ENCODE peak calls at places on chromosomes 7 and 10, in seven cellular contexts. W, J, T, L, R, P and H are unnamed samples.

GRCh38 chr7:117859246-117859812 is 13.9 kb downstream of the CTTNBP2 start:
- DNase-seq in R (no peak), P (no peak), T (peak), L (no peak), W (no peak), J (no peak), H (no peak)

GRCh38 chr7:130896898-130897514 is 163.0 kb upstream of the KLF14 start:
- DNase-seq in R (peak), J (peak), L (peak), T (peak), W (peak), P (peak), H (peak)

GRCh38 chr10:28281726-28282325 is 21.0 kb downstream of the MPP7 start:
- DNase-seq in R (no peak), J (no peak), W (no peak), T (no peak), L (peak), P (no peak), H (no peak)

GRCh38 chr7:101772508-101773306 is 44.7 kb upstream of the CUX1 start:
- DNase-seq in T (no peak), J (no peak), L (no peak), W (no peak), R (no peak), P (no peak), H (no peak)

GRCh38 chr7:139648941-139649425 is 125.5 kb downstream of the CLEC2L start:
- DNase-seq in R (no peak), L (no peak), J (no peak), T (no peak), W (no peak), P (no peak), H (no peak)

GRCh38 chr7:43039346-43039745 is 73.1 kb upstream of the HECW1 start:
- DNase-seq in L (no peak), J (peak), T (no peak), R (no peak), P (no peak), W (peak), H (no peak)

GRCh38 chr7:157299613-157300405 is 37.0 kb upstream of the DNAJB6 start:
- DNase-seq in J (no peak), W (peak), R (no peak), P (no peak), T (no peak), L (no peak), H (peak)

GRCh38 chr7:155308330-155309020 is 10.8 kb downstream of the INSIG1 start:
- DNase-seq in J (no peak), L (no peak), T (no peak), P (no peak), W (no peak), R (no peak), H (no peak)

GRCh38 chr7:1899201-1899600 is 229.1 kb downstream of the ELFN1 start:
- DNase-seq in J (peak), L (no peak), T (peak), P (peak), W (peak), R (no peak), H (peak)

GRCh38 chr7:1534330-1535099 is 4.0 kb downstream of the MAFK start:
- DNase-seq in J (no peak), T (no peak), W (no peak), P (no peak), R (no peak), L (no peak), H (no peak)

GRCh38 chr10:111243126-111243525 is 166.3 kb downstream of the ADRA2A start:
- DNase-seq in L (no peak), P (no peak), J (no peak), T (no peak), R (no peak), W (no peak), H (no peak)

GRCh38 chr7:120864146-120864920 is 6.4 kb upstream of the TSPAN12 start:
- DNase-seq in T (no peak), L (no peak), R (no peak), P (no peak), J (no peak), W (no peak), H (no peak)

GRCh38 chr10:3226960-3227724 is 54.6 kb upstream of the PITRM1 start:
- DNase-seq in T (peak), W (peak), P (peak), R (no peak), J (peak), L (no peak), H (peak)

GRCh38 chr7:135514856-135515255 is 5.0 kb upstream of the CNOT4 start:
- DNase-seq in J (no peak), L (no peak), P (no peak), W (no peak), T (no peak), R (no peak), H (no peak)

GRCh38 chr10:72278668-72279393 is 5.1 kb downstream of the DDIT4 start:
- DNase-seq in P (no peak), J (no peak), T (no peak), L (no peak), R (no peak), W (no peak), H (no peak)

GRCh38 chr10:116269612-116270011 is 3.4 kb downstream of the GFRA1 start:
- DNase-seq in T (no peak), P (no peak), J (peak), W (no peak), R (no peak), L (no peak), H (no peak)

GRCh38 chr10:120969219-120969645 is 118.1 kb downstream of the WDR11 start:
- DNase-seq in W (no peak), L (no peak), T (no peak), R (no peak), P (no peak), J (no peak), H (no peak)

GRCh38 chr7:150403376-150404171 is 24.4 kb downstream of the ZNF775 start:
- DNase-seq in P (no peak), W (no peak), T (no peak), R (peak), J (no peak), L (no peak), H (no peak)

GRCh38 chr7:146635200-146636032 is 518.8 kb downstream of the CNTNAP2 start:
- DNase-seq in P (no peak), J (no peak), L (peak), R (peak), W (no peak), T (no peak), H (no peak)

GRCh38 chr10:122263971-122264370 is 7.1 kb upstream of the BTBD16 start:
- DNase-seq in J (peak), W (peak), R (peak), L (no peak), P (peak), T (peak), H (peak)

GRCh38 chr10:122290334-122290733 is 19.2 kb downstream of the BTBD16 start:
- DNase-seq in L (no peak), R (no peak), J (no peak), P (peak), W (no peak), T (no peak), H (no peak)

GRCh38 chr10:22550732-22551131 is 163.6 kb downstream of the PIP4K2A start:
- DNase-seq in J (peak), L (peak), T (peak), R (peak), W (no peak), P (peak), H (peak)

GRCh38 chr7:105769951-105770628 is 106.3 kb downstream of the ATXN7L1 start:
- DNase-seq in L (no peak), T (peak), P (no peak), R (no peak), W (peak), J (peak), H (peak)

GRCh38 chr10:19628767-19629443 is 187.3 kb upstream of the PLXDC2 start:
- DNase-seq in J (peak), W (peak), R (no peak), T (peak), P (no peak), L (peak), H (no peak)

GRCh38 chr10:73906524-73907447 is 4.1 kb upstream of the PLAU start:
- DNase-seq in T (peak), J (peak), R (peak), P (peak), L (peak), W (peak), H (peak)

GRCh38 chr10:132788180-132788830 is 2.4 kb upstream of the NKX6-2 start:
- DNase-seq in L (peak), R (no peak), T (peak), W (peak), J (peak), P (peak), H (no peak)

GRCh38 chr7:158295966-158296797 is 291.4 kb downstream of the PTPRN2 start:
- DNase-seq in R (no peak), T (no peak), P (no peak), W (no peak), L (no peak), J (no peak), H (no peak)

GRCh38 chr7:101880536-101881443 is 63.4 kb downstream of the CUX1 start:
- DNase-seq in R (no peak), L (no peak), T (peak), W (peak), P (peak), J (no peak), H (peak)

GRCh38 chr10:113854757-113855626 is 531 bp downstream of the NHLRC2 start:
- DNase-seq in J (peak), R (peak), T (peak), W (peak), P (peak), L (peak), H (peak)

GRCh38 chr10:14391342-14391741 is 60.6 kb upstream of the FRMD4A start:
- DNase-seq in J (no peak), R (no peak), P (no peak), T (no peak), W (no peak), L (no peak), H (no peak)

GRCh38 chr10:101293007-101293723 is 60.8 kb upstream of the BTRC start:
- DNase-seq in L (peak), T (no peak), W (no peak), R (no peak), P (no peak), J (no peak), H (no peak)

GRCh38 chr7:148260605-148261004 is 330.0 kb upstream of the C7orf33 start:
- DNase-seq in W (no peak), R (peak), L (no peak), P (peak), T (peak), J (no peak), H (no peak)

GRCh38 chr7:107993879-107994278 is 9.1 kb downstream of the LAMB1 start:
- DNase-seq in T (no peak), P (no peak), J (no peak), L (no peak), R (no peak), W (no peak), H (peak)